ENCODE peak calls at places on chromosomes 5 and 9, in six cellular contexts. L is left lung, J is aorta, H is neural progenitor cell, A is GM23248, N is Panc1. P is an unnamed sample.

GRCh38 chr9:22913026-22913425 is 466.4 kb downstream of the DMRTA1 start:
- DNase-seq in L (no peak), J (no peak), H (no peak), A (no peak), N (no peak), P (no peak)

GRCh38 chr5:91841423-91841822 is 458.3 kb upstream of the ARRDC3 start:
- DNase-seq in L (no peak), J (no peak), H (no peak), A (no peak), N (no peak), P (no peak)

GRCh38 chr5:153617190-153617589 is 126.7 kb downstream of the GRIA1 start:
- DNase-seq in L (no peak), J (no peak), H (no peak), A (peak; percentile 58), N (no peak), P (no peak)

GRCh38 chr5:171192111-171192510 is 116.9 kb upstream of the TLX3 start:
- DNase-seq in L (no peak), J (no peak), H (no peak), A (no peak), N (no peak), P (no peak)

GRCh38 chr5:67549947-67550346 is 353.3 kb upstream of the CD180 start:
- DNase-seq in L (no peak), J (no peak), H (no peak), A (no peak), N (no peak), P (no peak)

GRCh38 chr9:113436753-113437515 is 26.4 kb downstream of the C9orf43 start:
- DNase-seq in L (no peak), J (no peak), H (no peak), A (peak; percentile 4), N (no peak), P (no peak)

GRCh38 chr5:19676895-19677294 is 311.1 kb downstream of the CDH18 start:
- DNase-seq in L (no peak), J (no peak), H (no peak), A (no peak), N (no peak), P (no peak)

GRCh38 chr5:79853676-79854418 is 137.2 kb downstream of the MTX3 start:
- DNase-seq in L (no peak), J (no peak), H (no peak), A (peak; percentile 70), N (no peak), P (no peak)

GRCh38 chr5:37738057-37738691 is 101.7 kb downstream of the GDNF start:
- DNase-seq in L (no peak), J (no peak), H (no peak), A (peak; percentile 95), N (peak; percentile 91), P (peak; percentile 76)

GRCh38 chr5:9498541-9499497 is 47.1 kb downstream of the SEMA5A start:
- DNase-seq in L (no peak), J (no peak), H (peak; percentile 76), A (peak; percentile 43), N (no peak), P (no peak)

GRCh38 chr5:72071906-72072305 is 35.4 kb upstream of the MAP1B start:
- DNase-seq in L (no peak), J (no peak), H (no peak), A (no peak), N (no peak), P (no peak)

GRCh38 chr5:176673651-176674583 is 26.6 kb downstream of the TSPAN17 start:
- DNase-seq in L (no peak), J (no peak), H (no peak), A (no peak), N (no peak), P (no peak)

GRCh38 chr9:135046156-135047025 is 41.1 kb upstream of the OLFM1 start:
- DNase-seq in L (no peak), J (peak; percentile 63), H (no peak), A (no peak), N (no peak), P (no peak)

GRCh38 chr5:150461231-150461630 is 11.7 kb upstream of the RPS14 start:
- DNase-seq in L (peak; percentile 47), J (no peak), H (no peak), A (no peak), N (no peak), P (no peak)

GRCh38 chr5:148455055-148455675 is 71.4 kb downstream of the FBXO38 start:
- DNase-seq in L (no peak), J (no peak), H (no peak), A (peak; percentile 35), N (no peak), P (no peak)

GRCh38 chr9:112751059-112751795 is 667 bp downstream of the SNX30 start:
- DNase-seq in L (peak; percentile 62), J (peak; percentile 79), H (peak; percentile 83), A (peak; percentile 77), N (no peak), P (peak; percentile 56)

GRCh38 chr9:14087576-14087975 is 226.4 kb downstream of the NFIB start:
- DNase-seq in L (no peak), J (no peak), H (no peak), A (no peak), N (no peak), P (no peak)

GRCh38 chr9:113580041-113580953 is 116.8 kb downstream of the RGS3 start:
- DNase-seq in L (peak; percentile 95), J (peak; percentile 94), H (no peak), A (peak; percentile 58), N (no peak), P (no peak)

GRCh38 chr5:32687167-32687831 is 23.8 kb upstream of the NPR3 start:
- DNase-seq in L (no peak), J (no peak), H (no peak), A (peak; percentile 31), N (no peak), P (no peak)

GRCh38 chr9:78601957-78602565 is 305.1 kb downstream of the PSAT1 start:
- DNase-seq in L (no peak), J (no peak), H (peak; percentile 65), A (peak; percentile 71), N (peak; percentile 39), P (no peak)

GRCh38 chr5:120882042-120882775 is 418.1 kb downstream of the PRR16 start:
- DNase-seq in L (no peak), J (no peak), H (no peak), A (no peak), N (no peak), P (no peak)

GRCh38 chr5:145811834-145812625 is 23.1 kb downstream of the PRELID2 start:
- DNase-seq in L (no peak), J (no peak), H (peak; percentile 38), A (peak; percentile 50), N (no peak), P (no peak)

GRCh38 chr5:36079200-36079761 is 12.6 kb upstream of the UGT3A2 start:
- DNase-seq in L (no peak), J (no peak), H (peak; percentile 65), A (peak; percentile 58), N (peak; percentile 53), P (peak; percentile 10)

GRCh38 chr5:10695055-10695649 is 65.9 kb downstream of the DAP start:
- DNase-seq in L (peak; percentile 84), J (peak; percentile 89), H (peak; percentile 72), A (peak; percentile 90), N (peak; percentile 52), P (no peak)

GRCh38 chr5:122457178-122457826 is 145.3 kb downstream of the SNCAIP start:
- DNase-seq in L (no peak), J (no peak), H (no peak), A (no peak), N (no peak), P (no peak)

GRCh38 chr9:92964981-92965758 is 17.8 kb downstream of the FGD3 start:
- DNase-seq in L (peak; percentile 65), J (no peak), H (no peak), A (no peak), N (no peak), P (no peak)
- H3K27ac ChIP-seq in L (peak overlapping the region; percentile 94), J (no peak overlapping the region), H (no peak overlapping the region), A (no peak overlapping the region), N (no peak overlapping the region), P (no peak overlapping the region)

GRCh38 chr9:73090214-73090613 is 61.5 kb upstream of the ANXA1 start:
- DNase-seq in L (no peak), J (no peak), H (no peak), A (no peak), N (no peak), P (no peak)

GRCh38 chr9:73091909-73092308 is 59.8 kb upstream of the ANXA1 start:
- DNase-seq in L (no peak), J (no peak), H (no peak), A (no peak), N (no peak), P (no peak)

GRCh38 chr9:73093016-73093739 is 58.5 kb upstream of the ANXA1 start:
- DNase-seq in L (no peak), J (no peak), H (no peak), A (peak; percentile 9), N (no peak), P (no peak)

GRCh38 chr9:73095425-73095824 is 56.2 kb upstream of the ANXA1 start:
- DNase-seq in L (no peak), J (no peak), H (no peak), A (no peak), N (no peak), P (no peak)

DNA sequence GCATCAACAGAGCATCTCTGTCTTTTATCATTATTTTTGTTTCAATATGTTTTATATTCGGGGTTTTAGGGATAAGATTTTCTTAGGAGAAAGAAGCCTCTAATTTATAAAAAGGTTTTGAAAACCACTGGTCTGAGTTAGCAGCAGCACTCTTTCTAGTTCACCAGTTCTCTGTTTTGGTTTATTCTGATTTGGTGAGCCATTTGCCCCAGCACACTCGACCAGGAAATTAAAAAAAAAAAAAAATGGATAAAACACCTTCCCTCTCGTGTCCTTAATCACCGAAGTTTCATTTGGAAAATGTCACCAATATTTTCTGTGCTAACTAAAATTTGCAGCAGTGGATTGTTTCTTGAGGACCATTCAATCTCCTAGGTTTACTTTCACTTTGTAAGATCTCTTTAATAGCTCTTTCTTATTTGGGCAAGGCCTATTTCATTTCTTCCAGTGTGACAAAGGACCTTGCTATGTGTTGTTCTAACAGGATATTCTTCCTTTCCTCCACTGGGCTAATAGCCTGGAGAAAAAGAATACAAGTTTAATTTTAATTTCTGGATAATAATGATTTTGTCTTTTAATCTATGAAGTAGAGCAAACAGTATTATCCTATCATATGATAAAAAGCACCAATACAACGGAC is 57.8 kb upstream of the ANXA1 start:
- DNase-seq in L (no peak), J (no peak), H (no peak), A (peak; percentile 56), N (no peak), P (no peak)
- H3K4me3 ChIP-seq in L (no peak overlapping the region), J (peak overlapping the region; percentile 43), H (no peak overlapping the region), A (peak overlapping the region; percentile 62), N (peak overlapping the region; percentile 29), P (no peak overlapping the region)

DNA sequence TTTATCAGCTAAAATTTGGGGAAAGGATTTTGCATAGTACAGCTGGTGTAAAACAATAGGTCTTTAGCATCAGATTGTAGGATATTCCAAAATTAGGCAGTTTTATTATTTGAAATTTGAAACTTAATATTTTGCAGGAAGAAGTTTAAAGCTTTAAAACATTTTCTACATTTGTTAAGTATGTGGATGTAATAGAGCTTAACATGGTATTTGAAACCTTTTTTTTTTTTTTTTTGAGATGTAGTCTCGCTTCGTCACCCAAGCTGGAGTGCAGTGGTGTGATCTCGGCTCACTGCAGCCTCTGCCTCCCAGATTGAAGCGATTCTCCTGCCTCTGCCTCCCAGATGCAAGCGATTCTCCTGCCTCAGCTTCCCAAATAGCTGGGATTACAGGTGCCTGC is 2.9 kb downstream of the DENND4C start:
- DNase-seq in L (no peak), J (no peak), H (no peak), A (peak; percentile 22), N (no peak), P (no peak)
- H3K27ac ChIP-seq in L (peak overlapping the region; percentile 41), J (no peak overlapping the region), H (no peak overlapping the region), A (peak overlapping the region; percentile 88), N (no peak overlapping the region), P (no peak overlapping the region)

GRCh38 chr5:73303139-73304079 is 130.4 kb downstream of the TMEM174 start:
- DNase-seq in L (no peak), J (peak; percentile 80), H (peak; percentile 76), A (no peak), N (no peak), P (no peak)
- H3K4me3 ChIP-seq in L (no peak overlapping the region), J (no peak overlapping the region), H (peak overlapping the region; percentile 46), A (no peak overlapping the region), N (no peak overlapping the region), P (no peak overlapping the region)

P was measured in AG04450.